ENCODE peak calls at places on chromosomes 4 and X, in four cellular contexts. N is GM12878, Q is HepG2, B is H1. P is an unnamed sample.

GRCh38 chr4:72397314-72397713 is 171.7 kb downstream of the ADAMTS3 start:
- DNase-seq in N (no peak), Q (no peak), B (no peak), P (no peak)

GRCh38 chr4:119179011-119179410 is 33.5 kb upstream of the USP53 start:
- DNase-seq in N (no peak), Q (no peak), B (no peak), P (no peak)

GRCh38 chrX:23497919-23498318 is 163.3 kb downstream of the PTCHD1 start:
- DNase-seq in N (no peak), Q (no peak), B (no peak), P (no peak)

GRCh38 chrX:9379697-9380551 is 84.9 kb upstream of the TBL1X start:
- DNase-seq in N (no peak), Q (peak; percentile 16), B (no peak), P (no peak)

GRCh38 chr4:39528056-39528465 is 822 bp upstream of the UGDH start:
- DNase-seq in N (no peak), Q (no peak), B (no peak), P (no peak)

GRCh38 chr4:113384600-113384999 is 335.1 kb downstream of the ANK2 start:
- DNase-seq in N (no peak), Q (no peak), B (no peak), P (no peak)

GRCh38 chr4:1113311-1114009 is at the start of gene RNF212:
- DNase-seq in N (no peak), Q (no peak), B (no peak), P (no peak)

GRCh38 chrX:102580891-102581290 is 18.4 kb upstream of the ARMCX5 start:
- DNase-seq in N (no peak), Q (no peak), B (no peak), P (no peak)

GRCh38 chr4:31657859-31658258 is 937.7 kb downstream of the PCDH7 start:
- DNase-seq in N (no peak), Q (no peak), B (no peak), P (no peak)

GRCh38 chr4:72094054-72094780 is 62.4 kb downstream of the NPFFR2 start:
- DNase-seq in N (no peak), Q (no peak), B (no peak), P (no peak)

DNA sequence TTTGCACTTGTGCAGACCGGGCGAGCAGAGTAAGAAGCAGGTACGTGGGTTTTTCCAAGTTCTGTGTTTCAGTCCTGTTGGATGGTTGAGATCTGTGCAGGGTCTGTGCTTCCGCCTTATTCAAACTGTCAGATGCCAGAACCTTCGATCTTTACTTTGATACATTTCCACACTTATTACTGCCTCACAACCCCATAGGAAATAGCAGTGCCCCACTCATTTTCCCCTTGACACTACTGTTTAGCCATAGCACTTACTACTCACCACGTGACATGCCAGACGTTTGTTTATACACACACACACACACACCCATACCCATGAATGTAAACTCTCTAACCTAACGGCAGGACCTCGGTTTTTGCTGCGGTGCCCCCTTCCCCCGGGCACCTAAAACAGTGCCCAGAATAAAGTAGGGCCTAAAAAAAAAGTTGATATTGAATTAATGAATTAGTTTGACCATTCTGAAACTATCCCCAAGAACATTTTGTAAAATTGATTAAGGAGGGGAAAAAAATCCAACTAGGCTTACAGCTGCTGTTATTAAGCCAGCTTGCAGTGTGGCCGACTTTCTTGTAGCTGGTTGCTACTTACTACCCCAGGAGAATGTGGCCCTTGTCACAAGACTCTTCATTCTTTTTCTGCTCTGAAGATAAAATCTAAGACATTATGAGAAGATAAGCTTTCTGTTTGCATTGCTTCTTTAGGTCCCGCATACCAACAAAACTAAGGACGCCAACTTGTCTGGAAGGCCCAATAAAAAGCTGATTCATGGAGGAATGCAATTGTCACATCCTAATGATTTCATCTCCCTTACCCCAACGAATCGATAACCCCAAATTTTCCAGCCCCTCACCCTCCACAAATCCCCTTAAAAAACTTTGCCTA is 707 bp upstream of the SEPSECS start:
- DNase-seq in N (no peak), Q (peak; percentile 32), B (no peak), P (no peak)
- TF ChIP-seq SUZ12 in N (no peak), Q (no peak), B (no peak), P (no peak)

DNA sequence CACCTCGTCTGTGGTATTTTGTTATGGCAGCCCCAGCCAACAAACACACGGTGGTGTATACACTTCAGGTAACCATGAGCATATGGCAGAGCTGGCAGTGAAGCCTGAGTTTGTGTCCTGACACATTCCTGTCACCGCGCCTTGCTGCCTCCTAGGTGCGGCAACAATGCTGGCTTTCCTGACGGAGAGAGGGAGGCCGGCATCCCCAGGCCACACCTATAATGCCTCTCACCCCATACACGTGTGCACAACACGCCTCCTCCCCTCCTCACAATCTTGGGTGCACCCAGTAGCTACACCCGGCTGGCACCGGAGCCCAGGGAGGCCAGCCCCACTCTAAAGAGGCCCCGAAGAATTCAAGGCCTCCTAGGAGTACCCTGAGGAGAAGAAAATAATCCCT is 158.5 kb downstream of the NSUN7 start:
- DNase-seq in N (no peak), Q (no peak), B (peak; percentile 9), P (no peak)
- H3K4me3 ChIP-seq in N (no peak overlapping the region), Q (no peak overlapping the region), B (no peak overlapping the region), P (no peak overlapping the region)

GRCh38 chr4:104469794-104470193 is 24.9 kb downstream of the CXXC4 start:
- DNase-seq in N (no peak), Q (no peak), B (no peak), P (no peak)

GRCh38 chr4:104472766-104473165 is 21.9 kb downstream of the CXXC4 start:
- DNase-seq in N (no peak), Q (no peak), B (no peak), P (no peak)

GRCh38 chr4:104470770-104471169 is 23.9 kb downstream of the CXXC4 start:
- DNase-seq in N (no peak), Q (peak; percentile 5), B (no peak), P (no peak)

DNA sequence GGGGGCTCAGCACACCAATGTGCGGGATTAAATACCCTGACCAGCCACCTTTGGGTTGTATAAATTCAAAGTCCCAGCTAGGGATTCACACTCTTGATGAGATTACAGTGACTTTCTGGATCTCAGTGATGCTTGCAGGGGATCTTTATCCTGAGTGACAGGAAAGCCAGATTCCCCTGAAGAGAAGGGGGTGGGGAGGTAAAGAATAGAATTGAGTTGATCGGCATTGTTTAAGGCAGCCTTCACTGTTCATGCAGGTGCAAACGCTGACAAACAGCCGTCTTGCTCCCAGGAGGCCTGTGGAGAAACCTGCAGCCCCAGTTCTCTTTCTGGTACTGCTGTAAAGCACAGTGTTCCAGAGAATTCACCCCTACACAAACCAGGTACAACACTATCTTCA is 19.0 kb downstream of the CXXC4 start:
- DNase-seq in N (no peak), Q (no peak), B (no peak), P (no peak)
- H3K4me1 ChIP-seq in N (no peaks in the 10 kb centered on the region), Q (no peaks in the 10 kb centered on the region), B (no peaks in the 10 kb centered on the region), P (no peaks in the 10 kb centered on the region)

GRCh38 chr4:87505862-87506261 is 23.3 kb downstream of the SPARCL1 start:
- DNase-seq in N (no peak), Q (no peak), B (no peak), P (no peak)
- TF ChIP-seq SUZ12 in N (no peak), Q (no peak), B (no peak), P (no peak)

DNA sequence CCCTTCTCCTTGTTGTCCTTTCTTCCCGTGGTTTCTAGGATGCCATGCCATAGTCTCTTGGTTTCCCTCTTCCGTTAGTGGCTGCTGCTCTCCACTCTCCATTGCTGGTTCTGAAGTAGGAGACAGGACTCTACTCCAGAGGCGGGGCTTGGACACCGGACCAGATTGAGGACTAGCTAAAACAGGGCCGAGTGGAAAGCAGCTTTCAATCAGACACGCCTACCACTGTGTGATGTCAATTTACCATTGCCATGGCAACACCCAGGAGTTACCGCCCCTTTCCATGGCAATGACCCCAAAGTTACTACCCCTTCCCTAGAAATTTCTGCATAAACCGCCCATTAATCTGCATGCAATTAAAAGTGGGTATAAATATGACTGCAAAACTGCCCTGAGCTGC is 88.7 kb upstream of the CCDC160 start:
- DNase-seq in N (no peak), Q (no peak), B (no peak), P (no peak)
- H3K4me3 ChIP-seq in N (no peak overlapping the region), Q (no peak overlapping the region), B (no peak overlapping the region), P (no peak overlapping the region)

GRCh38 chr4:87079967-87080366 is 140.5 kb downstream of the KLHL8 start:
- DNase-seq in N (no peak), Q (no peak), B (no peak), P (no peak)
- H3K4me1 ChIP-seq in N (peaks cover 6% of the 10 kb centered on the region), Q (no peaks in the 10 kb centered on the region), B (no peaks in the 10 kb centered on the region), P (no peaks in the 10 kb centered on the region)

GRCh38 chr4:22094217-22094616 is 145.6 kb upstream of the KCNIP4 start:
- DNase-seq in N (no peak), Q (no peak), B (no peak), P (no peak)
- TF ChIP-seq SUZ12 in N (no peak), Q (no peak), B (no peak), P (no peak)